ENCODE peak calls at places on chromosome X, in seven cellular contexts. O is brain microvascular endothelial cell, G is HCT116, K is dorsolateral prefrontal cortex, D is A673, W is thoracic aorta, H is left lung. I is an unnamed sample.

GRCh38 chrX:70720721-70721120 is 187.8 kb downstream of the TEX11 start:
- DNase-seq in O (no peak), G (no peak), K (no peak), D (no peak), W (no peak), H (no peak), I (no peak)

GRCh38 chrX:112695494-112695893 is 15.8 kb upstream of the LHFPL1 start:
- DNase-seq in O (no peak), G (no peak), K (no peak), D (no peak), W (no peak), H (no peak), I (no peak)

GRCh38 chrX:103779156-103779555 is 2.5 kb downstream of the PLP1 start:
- DNase-seq in O (peak), G (no peak), K (no peak), D (no peak), W (no peak), H (no peak), I (peak)

GRCh38 chrX:108071578-108071977 is 19.8 kb downstream of the PSMD10 start:
- DNase-seq in O (no peak), G (no peak), K (no peak), D (no peak), W (no peak), H (no peak), I (no peak)

GRCh38 chrX:129495941-129496340 is 27.3 kb downstream of the SMARCA1 start:
- DNase-seq in O (no peak), G (no peak), K (no peak), D (no peak), W (no peak), H (no peak), I (no peak)

GRCh38 chrX:23901065-23901464 is 6.7 kb downstream of the APOO start:
- DNase-seq in O (peak), G (peak), K (no peak), D (no peak), W (no peak), H (peak), I (no peak)

GRCh38 chrX:96929036-96929435 is 45.3 kb downstream of the RPA4 start:
- DNase-seq in O (no peak), G (no peak), K (no peak), D (no peak), W (no peak), H (no peak), I (no peak)

GRCh38 chrX:46978341-46979291 is 66.4 kb downstream of the JADE3 start:
- DNase-seq in O (peak), G (peak), K (peak), D (peak), W (peak), H (peak), I (no peak)

GRCh38 chrX:151151668-151152267 is 24.6 kb upstream of the GPR50 start:
- DNase-seq in O (peak), G (peak), K (no peak), D (peak), W (no peak), H (no peak), I (no peak)

GRCh38 chrX:69080912-69081465 is 84.3 kb downstream of the PJA1 start:
- DNase-seq in O (no peak), G (no peak), K (no peak), D (no peak), W (no peak), H (no peak), I (no peak)

GRCh38 chrX:151019837-151020236 is 36.7 kb downstream of the HMGB3 start:
- DNase-seq in O (peak), G (no peak), K (no peak), D (no peak), W (no peak), H (no peak), I (no peak)

GRCh38 chrX:6383488-6383887 is 151.4 kb downstream of the VCX3A start:
- DNase-seq in O (no peak), G (no peak), K (no peak), D (no peak), W (no peak), H (no peak), I (no peak)

GRCh38 chrX:79361192-79361870 is 5.8 kb downstream of the ITM2A start:
- DNase-seq in O (no peak), G (no peak), K (no peak), D (no peak), W (no peak), H (no peak), I (no peak)

GRCh38 chrX:154719132-154719675 is 31.7 kb downstream of the GAB3 start:
- DNase-seq in O (peak), G (no peak), K (no peak), D (no peak), W (no peak), H (no peak), I (no peak)

GRCh38 chrX:34893741-34894140 is 48.9 kb upstream of the FAM47B start:
- DNase-seq in O (no peak), G (no peak), K (no peak), D (peak), W (no peak), H (no peak), I (no peak)

GRCh38 chrX:82648062-82648461 is 860.0 kb upstream of the POU3F4 start:
- DNase-seq in O (no peak), G (no peak), K (no peak), D (no peak), W (no peak), H (no peak), I (no peak)

GRCh38 chrX:57918750-57919436 is 8.6 kb upstream of the ZXDA start:
- DNase-seq in O (no peak), G (peak), K (no peak), D (peak), W (no peak), H (no peak), I (no peak)

GRCh38 chrX:42746606-42747005 is 31.4 kb downstream of the PPP1R2C start:
- DNase-seq in O (peak), G (no peak), K (no peak), D (no peak), W (no peak), H (no peak), I (no peak)

GRCh38 chrX:74421181-74422028 is at the start of gene SLC16A2:
- DNase-seq in O (peak), G (no peak), K (peak), D (peak), W (peak), H (peak), I (peak)

GRCh38 chrX:153719238-153719637 is 4.9 kb downstream of the BCAP31 start:
- DNase-seq in O (no peak), G (no peak), K (no peak), D (no peak), W (no peak), H (no peak), I (no peak)

GRCh38 chrX:47452112-47452511 is 30.9 kb downstream of the ZNF41 start:
- DNase-seq in O (no peak), G (no peak), K (no peak), D (no peak), W (no peak), H (no peak), I (peak)

GRCh38 chrX:39814391-39814790 is 283.4 kb downstream of the BCOR start:
- DNase-seq in O (no peak), G (peak), K (no peak), D (peak), W (no peak), H (no peak), I (no peak)

GRCh38 chrX:107626481-107626880 is 1.8 kb upstream of the PRPS1 start:
- DNase-seq in O (no peak), G (no peak), K (no peak), D (no peak), W (no peak), H (no peak), I (no peak)

GRCh38 chrX:150365051-150365952 is 2.2 kb downstream of the MAMLD1 start:
- DNase-seq in O (peak), G (peak), K (peak), D (peak), W (no peak), H (peak), I (peak)

GRCh38 chrX:129769467-129770154 is 10.1 kb upstream of the SASH3 start:
- DNase-seq in O (no peak), G (no peak), K (no peak), D (no peak), W (no peak), H (no peak), I (no peak)

GRCh38 chrX:106726485-106727437 is at the start of gene RNF128:
- DNase-seq in O (peak), G (peak), K (no peak), D (peak), W (no peak), H (peak), I (peak)

GRCh38 chrX:115901241-115901640 is 269.3 kb upstream of the AGTR2 start:
- DNase-seq in O (no peak), G (no peak), K (no peak), D (no peak), W (no peak), H (no peak), I (no peak)

GRCh38 chrX:121802881-121803412 is 755.5 kb downstream of the GLUD2 start:
- DNase-seq in O (no peak), G (no peak), K (no peak), D (no peak), W (no peak), H (no peak), I (no peak)

GRCh38 chrX:118088084-118088483 is 28.5 kb downstream of the KLHL13 start:
- DNase-seq in O (no peak), G (no peak), K (no peak), D (no peak), W (no peak), H (no peak), I (no peak)

GRCh38 chrX:16785247-16786138 is 773 bp upstream of the TXLNG start:
- DNase-seq in O (no peak), G (no peak), K (no peak), D (no peak), W (no peak), H (peak), I (no peak)

GRCh38 chrX:134570899-134571298 is 87.4 kb downstream of the PLAC1 start:
- DNase-seq in O (no peak), G (no peak), K (no peak), D (no peak), W (no peak), H (no peak), I (no peak)

GRCh38 chrX:110504947-110505346 is 146.3 kb downstream of the RTL9 start:
- DNase-seq in O (no peak), G (no peak), K (no peak), D (no peak), W (no peak), H (no peak), I (no peak)

GRCh38 chrX:129553619-129554288 is 13.7 kb downstream of the OCRL start:
- DNase-seq in O (no peak), G (no peak), K (no peak), D (no peak), W (no peak), H (no peak), I (no peak)

GRCh38 chrX:110156167-110156754 is 153.3 kb downstream of the TMEM164 start:
- DNase-seq in O (no peak), G (no peak), K (no peak), D (peak), W (no peak), H (no peak), I (no peak)

GRCh38 chrX:44947995-44948394 is 75.0 kb downstream of the KDM6A start:
- DNase-seq in O (no peak), G (no peak), K (no peak), D (no peak), W (no peak), H (no peak), I (no peak)

DNA sequence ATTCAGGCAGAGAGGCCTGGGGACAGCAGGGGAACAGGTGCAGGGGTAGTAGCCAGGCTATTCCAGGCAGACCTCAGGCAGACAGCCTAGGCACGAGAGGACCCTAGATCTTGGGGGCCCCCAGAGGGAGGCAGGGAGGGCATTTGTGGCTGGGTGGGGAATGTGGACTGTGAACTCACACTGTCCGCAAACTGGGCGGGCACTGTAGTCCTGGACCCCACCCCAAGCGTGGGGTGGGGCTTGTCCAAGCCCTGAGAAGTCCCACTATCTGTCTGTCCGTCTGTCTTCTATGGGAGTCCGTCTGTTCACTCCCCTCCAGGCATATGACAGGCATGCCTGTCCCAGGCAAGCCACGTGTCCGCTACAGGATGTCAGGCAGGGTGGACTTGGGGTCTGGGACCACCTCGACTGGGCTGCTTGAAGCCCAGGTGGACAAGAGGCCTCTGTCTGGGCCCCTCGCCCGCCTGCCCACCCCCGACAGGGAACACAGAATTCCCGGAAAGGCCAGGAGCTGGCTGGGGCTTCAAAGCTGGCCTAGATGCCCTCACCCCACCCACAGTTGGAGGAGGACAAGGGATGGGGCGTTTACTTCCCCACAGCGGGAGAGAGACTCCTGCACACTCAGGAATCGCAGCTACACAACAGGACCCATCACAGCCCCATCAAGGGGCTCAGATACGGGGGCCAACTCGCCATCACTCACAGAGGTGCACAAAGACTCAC is at the start of gene SLC38A5:
- DNase-seq in O (no peak), G (no peak), K (no peak), D (no peak), W (no peak), H (no peak), I (no peak)
- H3K27ac ChIP-seq in O (no peak), G (peak), K (no peak), D (peak), W (no peak), H (no peak), I (no peak)

DNA sequence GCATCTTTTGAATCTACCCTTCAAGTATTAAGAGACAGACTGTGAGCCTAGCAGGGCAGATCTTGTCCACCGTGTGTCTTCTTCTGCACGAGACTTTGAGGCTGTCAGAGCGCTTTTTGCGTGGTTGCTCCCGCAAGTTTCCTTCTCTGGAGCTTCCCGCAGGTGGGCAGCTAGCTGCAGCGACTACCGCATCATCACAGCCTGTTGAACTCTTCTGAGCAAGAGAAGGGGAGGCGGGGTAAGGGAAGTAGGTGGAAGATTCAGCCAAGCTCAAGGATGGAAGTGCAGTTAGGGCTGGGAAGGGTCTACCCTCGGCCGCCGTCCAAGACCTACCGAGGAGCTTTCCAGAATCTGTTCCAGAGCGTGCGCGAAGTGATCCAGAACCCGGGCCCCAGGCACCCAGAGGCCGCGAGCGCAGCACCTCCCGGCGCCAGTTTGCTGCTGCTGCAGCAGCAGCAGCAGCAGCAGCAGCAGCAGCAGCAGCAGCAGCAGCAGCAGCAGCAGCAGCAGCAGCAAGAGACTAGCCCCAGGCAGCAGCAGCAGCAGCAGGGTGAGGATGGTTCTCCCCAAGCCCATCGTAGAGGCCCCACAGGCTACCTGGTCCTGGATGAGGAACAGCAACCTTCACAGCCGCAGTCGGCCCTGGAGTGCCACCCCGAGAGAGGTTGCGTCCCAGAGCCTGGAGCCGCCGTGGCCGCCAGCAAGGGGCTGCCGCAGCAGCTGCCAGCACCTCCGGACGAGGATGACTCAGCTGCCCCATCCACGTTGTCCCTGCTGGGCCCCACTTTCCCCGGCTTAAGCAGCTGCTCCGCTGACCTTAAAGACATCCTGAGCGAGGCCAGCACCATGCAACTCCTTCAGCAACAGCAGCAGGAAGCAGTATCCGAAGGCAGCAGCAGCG is 1.3 kb downstream of the AR start:
- DNase-seq in O (peak), G (no peak), K (peak), D (no peak), W (no peak), H (peak), I (no peak)
- H3K27ac ChIP-seq in O (no peak), G (no peak), K (no peak), D (no peak), W (peak), H (no peak), I (no peak)

GRCh38 chrX:1591102-1591862 is at the start of gene AKAP17A:
- DNase-seq in O (peak), G (peak), K (peak), D (peak), W (peak), H (peak), I (peak)

GRCh38 chrX:1593286-1594271 is 2.2 kb downstream of the AKAP17A start:
- DNase-seq in O (no peak), G (no peak), K (no peak), D (no peak), W (no peak), H (no peak), I (no peak)

GRCh38 chrX:1591863-1592127 is 391 bp downstream of the AKAP17A start:
- DNase-seq in O (no peak), G (no peak), K (no peak), D (no peak), W (no peak), H (no peak), I (no peak)

GRCh38 chrX:1592128-1592862 is 891 bp downstream of the AKAP17A start:
- DNase-seq in O (peak), G (no peak), K (no peak), D (no peak), W (no peak), H (no peak), I (no peak)

GRCh38 chrX:1592863-1593201 is 1.4 kb downstream of the AKAP17A start:
- DNase-seq in O (no peak), G (no peak), K (no peak), D (no peak), W (no peak), H (no peak), I (no peak)
- H3K27ac ChIP-seq in O (no peak), G (no peak), K (no peak), D (peak), W (no peak), H (peak), I (no peak)

GRCh38 chrX:320126-320783 is 1.7 kb upstream of the GTPBP6 start:
- DNase-seq in O (no peak), G (no peak), K (no peak), D (no peak), W (no peak), H (peak), I (no peak)
- H3K27ac ChIP-seq in O (peak), G (peak), K (peak), D (peak), W (no peak), H (no peak), I (no peak)